ENCODE peak calls at places on chromosomes 7 and 10, in nine cellular contexts. K is amniotic stem cell; E is central memory CD8-positive, alpha-beta T cell; R is NCI-H460; G is lower lobe of right lung; X is astrocyte; N is sciatic nerve; H is tibial artery; C is cardiac fibroblast. O is an unnamed sample.
A peak's percentile ranks its signal among the peaks of the same experiment; 100 is the strongest.

GRCh38 chr7:31108097-31108657 is 56.1 kb downstream of the ADCYAP1R1 start:
- DNase-seq in K (no peak), E (no peak), R (no peak), G (no peak), X (no peak), N (no peak), H (no peak), C (no peak), O (no peak)

GRCh38 chr7:155459867-155460461 is 2.0 kb downstream of the EN2 start:
- DNase-seq in K (no peak), E (no peak), R (no peak), G (no peak), X (no peak), N (no peak), H (no peak), C (no peak), O (no peak)

GRCh38 chr7:135510603-135511183 is 791 bp upstream of the CNOT4 start:
- DNase-seq in K (no peak), E (no peak), R (peak; percentile 35), G (no peak), X (no peak), N (no peak), H (no peak), C (peak; percentile 45), O (no peak)

GRCh38 chr7:5206686-5207085 is 16.7 kb downstream of the WIPI2 start:
- DNase-seq in K (no peak), E (no peak), R (no peak), G (no peak), X (no peak), N (no peak), H (no peak), C (no peak), O (no peak)

GRCh38 chr10:24462889-24463552 is 254.1 kb downstream of the KIAA1217 start:
- DNase-seq in K (no peak), E (no peak), R (no peak), G (no peak), X (no peak), N (no peak), H (no peak), C (no peak), O (no peak)

GRCh38 chr7:77913977-77914607 is 115.5 kb downstream of the PHTF2 start:
- DNase-seq in K (peak; percentile 51), E (no peak), R (no peak), G (no peak), X (peak; percentile 15), N (no peak), H (no peak), C (no peak), O (no peak)

GRCh38 chr10:102613761-102614160 is 30.5 kb upstream of the TRIM8 start:
- DNase-seq in K (no peak), E (no peak), R (no peak), G (peak; percentile 38), X (no peak), N (no peak), H (no peak), C (no peak), O (no peak)

GRCh38 chr10:22427890-22428571 is 82.7 kb downstream of the SPAG6 start:
- DNase-seq in K (peak; percentile 58), E (no peak), R (peak; percentile 21), G (no peak), X (peak; percentile 93), N (no peak), H (no peak), C (peak; percentile 84), O (no peak)

GRCh38 chr10:101062231-101063161 is 707 bp downstream of the KAZALD1 start:
- DNase-seq in K (no peak), E (peak; percentile 19), R (no peak), G (peak; percentile 79), X (no peak), N (peak; percentile 64), H (no peak), C (peak; percentile 51), O (peak; percentile 38)